ENCODE peak calls at places on chromosomes 5 and 9, in four cellular contexts. One of them, this sample, is unnamed.

GRCh38 chr5:143308726-143309125 is 94.8 kb downstream of the NR3C1 start:
- DNase-seq in ovary: no peak
- DNase-seq in PC-9: no peak
- DNase-seq in left ventricle myocardium inferior: no peak
- DNase-seq in this sample: no peak

GRCh38 chr5:87916320-87916719 is 352.3 kb downstream of the TMEM161B start:
- DNase-seq in ovary: no peak
- DNase-seq in PC-9: no peak
- DNase-seq in left ventricle myocardium inferior: no peak
- DNase-seq in this sample: no peak

GRCh38 chr5:15023846-15024245 is 152.3 kb upstream of the ANKH start:
- DNase-seq in ovary: no peak
- DNase-seq in PC-9: no peak
- DNase-seq in left ventricle myocardium inferior: no peak
- DNase-seq in this sample: no peak

GRCh38 chr5:472656-473343 is 29.8 kb downstream of the EXOC3 start:
- DNase-seq in ovary: peak
- DNase-seq in PC-9: peak
- DNase-seq in left ventricle myocardium inferior: peak
- DNase-seq in this sample: peak

GRCh38 chr5:80182802-80183645 is 72.8 kb downstream of the SERINC5 start:
- DNase-seq in ovary: no peak
- DNase-seq in PC-9: peak
- DNase-seq in left ventricle myocardium inferior: no peak
- DNase-seq in this sample: no peak

GRCh38 chr5:65707663-65708062 is 14.2 kb downstream of the SGTB start:
- DNase-seq in ovary: no peak
- DNase-seq in PC-9: no peak
- DNase-seq in left ventricle myocardium inferior: no peak
- DNase-seq in this sample: no peak

GRCh38 chr5:58974083-58974482 is 391.2 kb downstream of the RAB3C start:
- DNase-seq in ovary: no peak
- DNase-seq in PC-9: no peak
- DNase-seq in left ventricle myocardium inferior: no peak
- DNase-seq in this sample: no peak

GRCh38 chr9:16543225-16543624 is 327.2 kb downstream of the BNC2 start:
- DNase-seq in ovary: no peak
- DNase-seq in PC-9: no peak
- DNase-seq in left ventricle myocardium inferior: no peak
- DNase-seq in this sample: no peak

GRCh38 chr9:99000480-99001395 is 57.0 kb downstream of the COL15A1 start:
- DNase-seq in ovary: peak
- DNase-seq in PC-9: peak
- DNase-seq in left ventricle myocardium inferior: peak
- DNase-seq in this sample: peak

GRCh38 chr5:155633338-155633957 is 619.9 kb downstream of the KIF4B start:
- DNase-seq in ovary: no peak
- DNase-seq in PC-9: no peak
- DNase-seq in left ventricle myocardium inferior: no peak
- DNase-seq in this sample: no peak

GRCh38 chr5:82349651-82350050 is 71.5 kb upstream of the RPS23 start:
- DNase-seq in ovary: no peak
- DNase-seq in PC-9: no peak
- DNase-seq in left ventricle myocardium inferior: no peak
- DNase-seq in this sample: peak

GRCh38 chr9:134179595-134179917 is 15.2 kb upstream of the RNU6ATAC start:
- DNase-seq in ovary: peak
- DNase-seq in PC-9: no peak
- DNase-seq in left ventricle myocardium inferior: no peak
- DNase-seq in this sample: no peak

GRCh38 chr9:14962193-14962899 is 52.1 kb upstream of the FREM1 start:
- DNase-seq in ovary: no peak
- DNase-seq in PC-9: peak
- DNase-seq in left ventricle myocardium inferior: no peak
- DNase-seq in this sample: peak

GRCh38 chr9:97758334-97758916 is 61.3 kb upstream of the XPA start:
- DNase-seq in ovary: no peak
- DNase-seq in PC-9: no peak
- DNase-seq in left ventricle myocardium inferior: no peak
- DNase-seq in this sample: no peak

GRCh38 chr9:70315389-70315788 is 56.6 kb downstream of the SMC5 start:
- DNase-seq in ovary: no peak
- DNase-seq in PC-9: no peak
- DNase-seq in left ventricle myocardium inferior: no peak
- DNase-seq in this sample: no peak

GRCh38 chr9:17761984-17762676 is 183.3 kb downstream of the SH3GL2 start:
- DNase-seq in ovary: no peak
- DNase-seq in PC-9: no peak
- DNase-seq in left ventricle myocardium inferior: no peak
- DNase-seq in this sample: no peak

GRCh38 chr5:173814053-173814452 is 74.1 kb upstream of the CPEB4 start:
- DNase-seq in ovary: no peak
- DNase-seq in PC-9: peak
- DNase-seq in left ventricle myocardium inferior: no peak
- DNase-seq in this sample: no peak

GRCh38 chr5:54718647-54719046 is 201.1 kb downstream of the SNX18 start:
- DNase-seq in ovary: no peak
- DNase-seq in PC-9: no peak
- DNase-seq in left ventricle myocardium inferior: peak
- DNase-seq in this sample: no peak

GRCh38 chr9:3868466-3868865 is 342.7 kb upstream of the RFX3 start:
- DNase-seq in ovary: no peak
- DNase-seq in PC-9: no peak
- DNase-seq in left ventricle myocardium inferior: no peak
- DNase-seq in this sample: no peak

GRCh38 chr9:37146372-37146771 is 26.0 kb downstream of the ZCCHC7 start:
- DNase-seq in ovary: no peak
- DNase-seq in PC-9: no peak
- DNase-seq in left ventricle myocardium inferior: no peak
- DNase-seq in this sample: no peak

GRCh38 chr5:119596046-119596445 is 33.3 kb upstream of the FAM170A start:
- DNase-seq in ovary: no peak
- DNase-seq in PC-9: no peak
- DNase-seq in left ventricle myocardium inferior: no peak
- DNase-seq in this sample: no peak

GRCh38 chr9:33619666-33620404 is 95.8 kb downstream of the ANKRD18B start:
- DNase-seq in ovary: no peak
- DNase-seq in PC-9: peak
- DNase-seq in left ventricle myocardium inferior: no peak
- DNase-seq in this sample: peak

GRCh38 chr9:38227656-38228055 is 158.6 kb upstream of the SHB start:
- DNase-seq in ovary: no peak
- DNase-seq in PC-9: no peak
- DNase-seq in left ventricle myocardium inferior: no peak
- DNase-seq in this sample: peak

GRCh38 chr9:88220652-88221051 is 82.4 kb upstream of the SPATA31C2 start:
- DNase-seq in ovary: no peak
- DNase-seq in PC-9: no peak
- DNase-seq in left ventricle myocardium inferior: no peak
- DNase-seq in this sample: no peak

GRCh38 chr9:33265211-33265885 is 499 bp downstream of the CHMP5 start:
- DNase-seq in ovary: no peak
- DNase-seq in PC-9: no peak
- DNase-seq in left ventricle myocardium inferior: no peak
- DNase-seq in this sample: no peak

GRCh38 chr5:91528831-91529230 is 145.7 kb upstream of the ARRDC3 start:
- DNase-seq in ovary: no peak
- DNase-seq in PC-9: no peak
- DNase-seq in left ventricle myocardium inferior: no peak
- DNase-seq in this sample: no peak

GRCh38 chr9:133583586-133583985 is 25.6 kb downstream of the FAM163B start:
- DNase-seq in ovary: no peak
- DNase-seq in PC-9: no peak
- DNase-seq in left ventricle myocardium inferior: peak
- DNase-seq in this sample: no peak

GRCh38 chr9:73863924-73864323 is 633.2 kb upstream of the RORB start:
- DNase-seq in ovary: no peak
- DNase-seq in PC-9: no peak
- DNase-seq in left ventricle myocardium inferior: no peak
- DNase-seq in this sample: no peak

DNA sequence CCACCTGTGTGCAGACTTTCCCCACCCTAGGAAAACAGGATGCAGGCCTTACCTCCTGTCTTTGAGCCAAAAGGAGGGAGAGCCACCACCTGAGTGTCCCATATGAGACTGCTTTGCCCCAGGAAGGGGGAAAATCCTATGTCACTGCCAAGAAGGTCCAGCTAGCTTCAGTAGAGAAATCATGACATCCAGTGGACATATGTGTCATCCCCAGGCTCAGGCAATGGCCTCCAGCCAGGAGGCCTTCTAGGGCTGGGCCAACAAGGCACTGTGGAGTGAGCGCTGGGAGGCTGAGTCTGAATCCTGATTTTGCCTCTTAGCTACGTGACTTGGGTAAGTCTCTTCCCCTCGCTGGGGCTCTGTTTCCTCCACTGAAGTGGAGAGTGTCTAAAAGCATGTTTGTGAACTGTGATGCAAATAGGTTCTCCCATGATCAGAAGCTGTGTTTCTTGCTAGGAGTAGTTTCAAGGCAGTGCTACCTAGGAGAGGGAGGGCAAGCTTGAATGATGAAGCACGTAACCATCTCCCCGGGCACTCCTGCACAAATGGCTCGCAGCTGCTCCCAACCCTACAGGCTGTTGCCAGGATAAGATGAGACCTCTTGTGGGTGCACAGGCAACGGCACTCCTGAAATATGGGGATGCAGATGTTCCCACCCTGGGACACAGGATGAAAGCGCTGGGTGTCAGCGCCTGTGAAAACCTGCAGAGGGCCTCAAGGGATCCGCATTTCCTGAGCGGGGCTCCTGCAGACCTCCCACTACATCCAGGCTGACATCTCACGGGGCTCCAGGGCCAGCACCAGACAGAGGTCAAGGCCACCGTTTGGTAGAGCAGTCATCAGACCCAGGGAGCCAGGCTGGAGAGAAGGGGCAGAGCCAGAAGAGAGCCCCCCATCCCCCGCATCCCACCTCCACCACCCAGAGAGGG is 60.5 kb downstream of the SMIM23 start:
- DNase-seq in ovary: no peak
- DNase-seq in PC-9: no peak
- DNase-seq in left ventricle myocardium inferior: peak
- DNase-seq in this sample: peak
- TF ChIP-seq CTCF in ovary: no peak
- TF ChIP-seq CTCF in PC-9: peak
- TF ChIP-seq CTCF in left ventricle myocardium inferior: peak
- TF ChIP-seq CTCF in this sample: peak

GRCh38 chr9:127953768-127954505 is 16.3 kb upstream of the DPM2 start:
- DNase-seq in ovary: no peak
- DNase-seq in PC-9: no peak
- DNase-seq in left ventricle myocardium inferior: no peak
- DNase-seq in this sample: no peak

GRCh38 chr9:127959841-127960409 is 20.9 kb downstream of the EEIG1 start:
- DNase-seq in ovary: no peak
- DNase-seq in PC-9: no peak
- DNase-seq in left ventricle myocardium inferior: no peak
- DNase-seq in this sample: no peak

GRCh38 chr9:127958728-127959127 is 21.1 kb upstream of the DPM2 start:
- DNase-seq in ovary: no peak
- DNase-seq in PC-9: no peak
- DNase-seq in left ventricle myocardium inferior: no peak
- DNase-seq in this sample: no peak

GRCh38 chr9:127954831-127955293 is 17.2 kb upstream of the DPM2 start:
- DNase-seq in ovary: no peak
- DNase-seq in PC-9: no peak
- DNase-seq in left ventricle myocardium inferior: no peak
- DNase-seq in this sample: no peak

DNA sequence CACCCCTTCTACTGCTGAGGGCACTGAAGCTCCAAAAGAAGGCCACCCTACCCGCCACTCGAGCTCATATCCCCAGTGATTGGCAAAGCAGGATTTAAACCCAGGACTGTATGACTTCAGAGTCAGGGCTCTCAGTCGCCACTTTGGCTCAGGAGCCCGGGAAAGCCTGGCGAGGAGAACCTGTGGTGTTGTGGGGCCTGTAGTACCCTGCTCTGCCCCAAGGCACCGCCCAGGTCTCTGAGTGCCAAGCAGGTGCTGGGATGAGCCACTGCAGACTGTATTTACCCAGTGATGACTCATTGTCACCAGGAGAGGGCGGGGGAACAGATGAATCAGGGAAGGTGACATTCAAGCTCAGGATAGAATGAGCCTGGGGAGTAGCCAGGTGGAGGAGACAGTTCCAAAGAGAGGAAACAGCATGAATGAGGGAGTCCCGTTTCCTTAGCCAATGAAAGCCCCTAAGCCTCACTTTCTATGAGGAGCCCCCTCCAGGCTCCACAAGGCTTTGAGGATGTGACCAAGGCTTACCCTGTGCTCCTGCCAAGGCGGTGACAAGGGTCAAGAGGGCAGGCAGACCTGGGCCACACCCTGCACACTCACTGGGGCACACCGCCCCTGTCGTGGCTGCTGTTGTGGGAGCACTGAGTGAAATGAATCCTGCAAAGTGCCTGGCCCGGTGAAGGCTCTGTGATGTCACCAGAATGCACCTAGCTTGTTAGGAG is 17.8 kb upstream of the DPM2 start:
- DNase-seq in ovary: no peak
- DNase-seq in PC-9: peak
- DNase-seq in left ventricle myocardium inferior: peak
- DNase-seq in this sample: peak
- TF ChIP-seq CTCF in ovary: no peak
- TF ChIP-seq CTCF in PC-9: peak
- TF ChIP-seq CTCF in left ventricle myocardium inferior: peak
- TF ChIP-seq CTCF in this sample: peak

DNA sequence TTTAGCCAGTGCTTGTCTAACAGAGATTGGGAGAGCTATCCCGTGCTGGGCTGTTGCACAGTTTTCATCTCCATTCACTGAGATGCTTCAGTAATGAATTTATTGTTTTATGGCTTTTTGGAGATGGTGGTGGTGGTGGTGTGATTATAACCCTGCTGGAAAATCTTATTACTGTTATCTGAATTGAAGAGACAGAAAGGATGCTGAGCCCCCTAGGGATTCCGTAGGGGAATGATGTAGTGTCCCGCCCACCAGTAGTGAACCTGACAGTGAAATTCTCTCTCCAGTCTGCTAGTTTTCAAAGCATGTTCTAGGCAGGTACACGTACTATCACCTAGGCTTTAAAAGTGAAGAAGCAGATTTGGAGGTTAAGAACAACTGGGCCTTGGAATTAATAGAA is 1.9 kb downstream of the RAI14 start:
- DNase-seq in ovary: no peak
- DNase-seq in PC-9: no peak
- DNase-seq in left ventricle myocardium inferior: no peak
- DNase-seq in this sample: peak
- TF ChIP-seq CTCF in ovary: no peak
- TF ChIP-seq CTCF in PC-9: peak
- TF ChIP-seq CTCF in left ventricle myocardium inferior: no peak
- TF ChIP-seq CTCF in this sample: no peak

GRCh38 chr5:158882660-158883059 is 217.1 kb downstream of the EBF1 start:
- DNase-seq in ovary: no peak
- DNase-seq in PC-9: no peak
- DNase-seq in left ventricle myocardium inferior: no peak
- DNase-seq in this sample: no peak

GRCh38 chr5:158879993-158880392 is 219.7 kb downstream of the EBF1 start:
- DNase-seq in ovary: no peak
- DNase-seq in PC-9: no peak
- DNase-seq in left ventricle myocardium inferior: no peak
- DNase-seq in this sample: no peak

GRCh38 chr5:158881076-158881880 is 218.4 kb downstream of the EBF1 start:
- DNase-seq in ovary: no peak
- DNase-seq in PC-9: no peak
- DNase-seq in left ventricle myocardium inferior: no peak
- DNase-seq in this sample: no peak

GRCh38 chr5:158882236-158882635 is 217.5 kb downstream of the EBF1 start:
- DNase-seq in ovary: no peak
- DNase-seq in PC-9: no peak
- DNase-seq in left ventricle myocardium inferior: no peak
- DNase-seq in this sample: no peak

GRCh38 chr5:158880514-158881001 is 219.2 kb downstream of the EBF1 start:
- DNase-seq in ovary: no peak
- DNase-seq in PC-9: no peak
- DNase-seq in left ventricle myocardium inferior: no peak
- DNase-seq in this sample: no peak
- TF ChIP-seq CTCF in ovary: no peak
- TF ChIP-seq CTCF in PC-9: no peak
- TF ChIP-seq CTCF in left ventricle myocardium inferior: no peak
- TF ChIP-seq CTCF in this sample: no peak